ENCODE peak calls at places on chromosomes 5 and 9, in nine cellular contexts. U is left lung; M is AG08396; Z is activated CD4-positive, CD25-positive, alpha-beta regulatory T cell; G is KBM-7; B is EL; H is psoas muscle; Y is stimulated activated CD4-positive, alpha-beta T cell treated with anti-CD3 and anti-CD28 coated beads, Interleukin-15, amount 100 ng/mL, for 24 hours; T is AG04450. S is an unnamed sample.
A peak's percentile ranks its signal among the peaks of the same experiment; 100 is the strongest.

GRCh38 chr9:122406264-122406890 is 35.6 kb downstream of the PTGS1 start:
- DNase-seq in B (no peak), G (no peak), M (no peak), H (no peak), T (no peak), Y (no peak), U (peak; percentile 51), Z (no peak), S (no peak)

GRCh38 chr9:96061293-96061987 is 185.9 kb downstream of the ERCC6L2 start:
- DNase-seq in M (peak; percentile 62), T (no peak), B (peak; percentile 57), G (peak; percentile 59), H (no peak), Z (peak; percentile 6), U (no peak), Y (peak; percentile 54), S (peak; percentile 30)

GRCh38 chr5:143361438-143361837 is 42.0 kb downstream of the NR3C1 start:
- DNase-seq in B (no peak), T (no peak), Z (no peak), Y (no peak), U (no peak), M (no peak), G (no peak), H (no peak), S (no peak)

GRCh38 chr5:102867999-102868662 is 113.0 kb downstream of the PAM start:
- DNase-seq in M (peak; percentile 16), Y (no peak), B (peak; percentile 31), U (no peak), T (no peak), Z (no peak), H (no peak), G (no peak), S (no peak)

GRCh38 chr5:174222891-174223290 is 177.4 kb downstream of the NSG2 start:
- DNase-seq in Z (no peak), T (no peak), U (no peak), M (no peak), H (no peak), G (no peak), Y (no peak), B (no peak), S (no peak)

GRCh38 chr5:130526708-130527107 is 622.4 kb downstream of the CHSY3 start:
- DNase-seq in Y (no peak), G (no peak), T (no peak), B (no peak), M (no peak), U (no peak), H (no peak), Z (no peak), S (no peak)

GRCh38 chr9:21993007-21993406 is 1.2 kb downstream of the CDKN2A start:
- DNase-seq in M (no peak), Y (no peak), B (no peak), Z (no peak), U (no peak), H (no peak), G (no peak), T (no peak), S (no peak)

GRCh38 chr5:141725909-141726308 is 43.9 kb upstream of the ARAP3 start:
- DNase-seq in Y (no peak), G (no peak), T (no peak), H (no peak), Z (no peak), U (no peak), B (peak; percentile 74), M (no peak), S (peak; percentile 68)

GRCh38 chr9:135448570-135449180 is 30.9 kb upstream of the PPP1R26 start:
- DNase-seq in T (no peak), M (no peak), U (no peak), Z (no peak), Y (no peak), G (peak; percentile 3), H (no peak), B (no peak), S (no peak)

GRCh38 chr5:88248743-88249540 is 19.7 kb downstream of the TMEM161B start:
- DNase-seq in Y (no peak), G (no peak), H (no peak), B (no peak), Z (no peak), U (no peak), T (no peak), M (no peak), S (no peak)

GRCh38 chr9:127720031-127720864 is 4.4 kb downstream of the TTC16 start:
- DNase-seq in T (no peak), Z (no peak), H (no peak), U (no peak), B (no peak), Y (no peak), G (no peak), M (no peak), S (no peak)

GRCh38 chr9:121354141-121354540 is 15.9 kb downstream of the STOM start:
- DNase-seq in G (no peak), U (no peak), H (no peak), Z (no peak), B (no peak), T (no peak), Y (no peak), M (no peak), S (no peak)

GRCh38 chr5:134098690-134099089 is 15.8 kb upstream of the TCF7 start:
- DNase-seq in T (no peak), B (no peak), H (peak; percentile 34), G (no peak), M (no peak), Z (no peak), U (no peak), Y (no peak), S (no peak)

GRCh38 chr9:27528278-27528885 is 1.2 kb downstream of the MOB3B start:
- DNase-seq in G (peak; percentile 71), T (no peak), Z (no peak), Y (peak; percentile 75), M (peak; percentile 53), B (peak; percentile 52), H (peak; percentile 87), U (peak; percentile 91), S (no peak)

GRCh38 chr9:135344523-135344901 is 135.1 kb upstream of the PPP1R26 start:
- DNase-seq in Z (no peak), M (no peak), B (no peak), U (peak; percentile 45), G (no peak), Y (no peak), T (no peak), H (no peak), S (no peak)

GRCh38 chr9:123569343-123569694 is 213.3 kb downstream of the CRB2 start:
- DNase-seq in H (no peak), Z (no peak), M (no peak), B (peak; percentile 37), Y (no peak), U (no peak), T (no peak), G (no peak), S (no peak)

GRCh38 chr5:104179057-104179456 is 616.5 kb upstream of the NUDT12 start:
- DNase-seq in Y (peak; percentile 31), H (no peak), M (peak; percentile 23), T (no peak), B (peak; percentile 50), Z (no peak), G (peak; percentile 92), U (no peak), S (peak; percentile 45)

GRCh38 chr9:17246770-17247169 is 111.9 kb downstream of the CNTLN start:
- DNase-seq in T (no peak), M (no peak), Z (no peak), Y (no peak), G (no peak), U (no peak), H (no peak), B (no peak), S (no peak)

GRCh38 chr5:123868267-123868666 is 356.3 kb downstream of the CSNK1G3 start:
- DNase-seq in G (no peak), M (no peak), H (no peak), Y (no peak), U (no peak), Z (no peak), T (no peak), B (no peak), S (no peak)

GRCh38 chr9:38000332-38000731 is 68.7 kb downstream of the SHB start:
- DNase-seq in Z (no peak), U (no peak), T (no peak), Y (no peak), H (no peak), M (no peak), G (no peak), B (no peak), S (no peak)

GRCh38 chr9:89051421-89051820 is 60.2 kb downstream of the S1PR3 start:
- DNase-seq in H (no peak), U (no peak), Y (no peak), T (no peak), M (no peak), G (no peak), B (no peak), Z (no peak), S (no peak)

S was measured in MG63.